ENCODE peak calls at places on chromosomes 1 and 21, in six cellular contexts. B is psoas muscle; F is Jurkat, Clone E6-1; Y is H1; U is T-helper 1 cell; P is GM12865. N is an unnamed sample.

GRCh38 chr1:223210786-223211115 is 67.7 kb upstream of the TLR5 start:
- DNase-seq in B (no peak), F (no peak), Y (no peak), U (no peak), P (no peak), N (no peak)

GRCh38 chr1:115337633-115338456 is at the start of gene NGF:
- DNase-seq in B (peak), F (no peak), Y (peak), U (no peak), P (no peak), N (peak)

GRCh38 chr1:43447891-43448708 is 5.6 kb downstream of the HYI start:
- DNase-seq in B (no peak), F (no peak), Y (no peak), U (no peak), P (no peak), N (no peak)

GRCh38 chr1:220775238-220775853 is 11.4 kb upstream of the MTARC1 start:
- DNase-seq in B (peak), F (peak), Y (peak), U (peak), P (peak), N (no peak)

GRCh38 chr1:62082456-62083363 is 111.9 kb upstream of the L1TD1 start:
- DNase-seq in B (no peak), F (peak), Y (no peak), U (peak), P (peak), N (peak)

GRCh38 chr1:173255214-173255813 is 48.2 kb upstream of the TNFSF4 start:
- DNase-seq in B (no peak), F (peak), Y (no peak), U (peak), P (peak), N (peak)

GRCh38 chr1:239718997-239719628 is 332.7 kb downstream of the CHRM3 start:
- DNase-seq in B (no peak), F (peak), Y (no peak), U (peak), P (no peak), N (no peak)

GRCh38 chr1:67159233-67159632 is 7.0 kb upstream of the IL23R start:
- DNase-seq in B (no peak), F (no peak), Y (no peak), U (peak), P (no peak), N (no peak)

GRCh38 chr21:14591882-14592281 is 45.8 kb upstream of the SAMSN1 start:
- DNase-seq in B (peak), F (peak), Y (no peak), U (peak), P (peak), N (no peak)

GRCh38 chr1:232508161-232508661 is 121.7 kb downstream of the SIPA1L2 start:
- DNase-seq in B (no peak), F (no peak), Y (no peak), U (no peak), P (no peak), N (no peak)

GRCh38 chr1:231196307-231196706 is 34.4 kb downstream of the TRIM67 start:
- DNase-seq in B (no peak), F (no peak), Y (no peak), U (no peak), P (no peak), N (no peak)

GRCh38 chr1:84300991-84301758 is at the start of gene SAMD13:
- DNase-seq in B (peak), F (peak), Y (no peak), U (peak), P (peak), N (peak)

GRCh38 chr1:45767035-45767434 is 16.6 kb upstream of the IPP start:
- DNase-seq in B (no peak), F (no peak), Y (no peak), U (no peak), P (no peak), N (no peak)

GRCh38 chr21:36569511-36569910 is 89.6 kb upstream of the CLDN14 start:
- DNase-seq in B (no peak), F (no peak), Y (no peak), U (no peak), P (no peak), N (no peak)

GRCh38 chr21:41741253-41742072 is 25.4 kb downstream of the RIPK4 start:
- DNase-seq in B (no peak), F (no peak), Y (no peak), U (no peak), P (no peak), N (no peak)

GRCh38 chr1:172826096-172826741 is 167.3 kb downstream of the FASLG start:
- DNase-seq in B (no peak), F (peak), Y (no peak), U (peak), P (peak), N (peak)

GRCh38 chr1:230855886-230856285 is 12.4 kb downstream of the C1orf198 start:
- DNase-seq in B (no peak), F (no peak), Y (no peak), U (no peak), P (no peak), N (no peak)

GRCh38 chr1:119159963-119160362 is 19.5 kb upstream of the WARS2 start:
- DNase-seq in B (no peak), F (no peak), Y (no peak), U (no peak), P (no peak), N (no peak)

GRCh38 chr1:209879539-209879938 is 51.8 kb downstream of the UTP25 start:
- DNase-seq in B (no peak), F (no peak), Y (no peak), U (no peak), P (no peak), N (no peak)

GRCh38 chr1:94955767-94956632 is 29.1 kb upstream of the CNN3 start:
- DNase-seq in B (no peak), F (no peak), Y (no peak), U (no peak), P (no peak), N (peak)

GRCh38 chr1:217048104-217048707 is 325.0 kb upstream of the ESRRG start:
- DNase-seq in B (no peak), F (peak), Y (peak), U (no peak), P (peak), N (no peak)

GRCh38 chr1:212650228-212650627 is 41.7 kb downstream of the ATF3 start:
- DNase-seq in B (no peak), F (no peak), Y (no peak), U (no peak), P (no peak), N (no peak)

GRCh38 chr1:74952786-74953185 is 181.4 kb upstream of the LHX8 start:
- DNase-seq in B (no peak), F (no peak), Y (no peak), U (no peak), P (no peak), N (no peak)

GRCh38 chr1:236345728-236346127 is 48.4 kb upstream of the EDARADD start:
- DNase-seq in B (no peak), F (no peak), Y (peak), U (no peak), P (peak), N (no peak)

GRCh38 chr1:41162441-41162840 is 79.7 kb downstream of the SCMH1 start:
- DNase-seq in B (no peak), F (no peak), Y (no peak), U (no peak), P (no peak), N (no peak)

GRCh38 chr1:180950321-180950720 is 37.6 kb downstream of the KIAA1614 start:
- DNase-seq in B (no peak), F (no peak), Y (no peak), U (no peak), P (no peak), N (no peak)

GRCh38 chr1:183812686-183813569 is 8.0 kb downstream of the RGL1 start:
- DNase-seq in B (no peak), F (no peak), Y (no peak), U (no peak), P (no peak), N (no peak)

GRCh38 chr1:23423415-23424170 is 955 bp downstream of the TCEA3 start:
- DNase-seq in B (peak), F (no peak), Y (peak), U (no peak), P (no peak), N (peak)

GRCh38 chr1:203129501-203130231 is 2.1 kb downstream of the ADORA1 start:
- DNase-seq in B (peak), F (no peak), Y (peak), U (no peak), P (no peak), N (peak)

GRCh38 chr1:20446796-20447195 is 39.2 kb downstream of the CAMK2N1 start:
- DNase-seq in B (no peak), F (no peak), Y (no peak), U (no peak), P (no peak), N (no peak)

GRCh38 chr1:180282401-180282800 is 52.3 kb downstream of the LHX4 start:
- DNase-seq in B (no peak), F (no peak), Y (no peak), U (no peak), P (no peak), N (no peak)

GRCh38 chr1:169550294-169550693 is 36.0 kb downstream of the F5 start:
- DNase-seq in B (no peak), F (peak), Y (no peak), U (peak), P (peak), N (no peak)

GRCh38 chr1:223189903-223190724 is 47.1 kb upstream of the TLR5 start:
- DNase-seq in B (no peak), F (peak), Y (peak), U (peak), P (peak), N (no peak)

GRCh38 chr1:94296018-94296417 is 58.6 kb upstream of the ARHGAP29 start:
- DNase-seq in B (no peak), F (no peak), Y (no peak), U (no peak), P (no peak), N (peak)